ENCODE peak calls at places on chromosomes 11 and 22, in six cellular contexts. B is psoas muscle, H is A549, F is tibial artery, U is colonic mucosa, J is pancreas. T is an unnamed sample.

GRCh38 chr22:30695351-30695762 is 683 bp downstream of the OSBP2 start:
- DNase-seq in H (no peak), U (no peak), B (no peak), F (no peak), J (no peak), T (no peak)

GRCh38 chr22:35135165-35135564 is 69.2 kb downstream of the ISX start:
- DNase-seq in U (no peak), H (no peak), F (no peak), B (no peak), J (no peak), T (no peak)

GRCh38 chr11:134439181-134439580 is 27.1 kb upstream of the B3GAT1 start:
- DNase-seq in U (no peak), J (no peak), H (no peak), F (no peak), B (no peak), T (no peak)

GRCh38 chr22:42646569-42647525 is 2.3 kb downstream of the CYB5R3 start:
- DNase-seq in J (peak; percentile 71), F (no peak), U (peak; percentile 73), H (no peak), B (peak; percentile 76), T (no peak)

GRCh38 chr11:108559904-108560303 is 33.7 kb downstream of the EXPH5 start:
- DNase-seq in B (no peak), H (no peak), J (no peak), F (no peak), U (no peak), T (no peak)

GRCh38 chr22:29700206-29700948 is 19.4 kb upstream of the CABP7 start:
- DNase-seq in J (no peak), U (no peak), F (no peak), H (no peak), B (no peak), T (no peak)

GRCh38 chr11:113926273-113927183 is 21.9 kb downstream of the HTR3B start:
- DNase-seq in B (no peak), F (no peak), U (no peak), H (peak; percentile 16), J (no peak), T (no peak)

GRCh38 chr11:96614101-96614500 is 224.3 kb downstream of the JRKL start:
- DNase-seq in U (no peak), J (no peak), B (no peak), F (no peak), H (no peak), T (no peak)

GRCh38 chr11:78203184-78203583 is 14.5 kb downstream of the USP35 start:
- DNase-seq in U (no peak), H (no peak), B (no peak), J (no peak), F (no peak), T (no peak)

GRCh38 chr22:24117942-24118341 is 63.3 kb upstream of the SUSD2 start:
- DNase-seq in U (no peak), H (no peak), J (no peak), F (no peak), B (no peak), T (no peak)

GRCh38 chr11:46001427-46002049 is 79.1 kb downstream of the LARGE2 start:
- DNase-seq in B (no peak), H (no peak), U (no peak), F (no peak), J (no peak), T (no peak)

GRCh38 chr11:61679893-61680621 is at the start of gene DAGLA:
- DNase-seq in U (peak; percentile 75), F (peak; percentile 53), H (peak; percentile 68), J (peak; percentile 68), B (peak; percentile 82), T (no peak)

GRCh38 chr22:41576877-41577276 is 12.8 kb downstream of the PMM1 start:
- DNase-seq in B (peak; percentile 72), U (peak; percentile 40), H (peak; percentile 72), J (no peak), F (peak; percentile 47), T (no peak)

GRCh38 chr11:8832571-8833260 is 78.3 kb upstream of the AKIP1 start:
- DNase-seq in B (no peak), U (no peak), F (no peak), J (no peak), H (no peak), T (no peak)

GRCh38 chr11:113540416-113541330 is 65.5 kb upstream of the DRD2 start:
- DNase-seq in H (no peak), B (no peak), J (no peak), F (no peak), U (no peak), T (no peak)

GRCh38 chr11:47571895-47572294 is 6.5 kb downstream of the PTPMT1 start:
- DNase-seq in B (no peak), J (no peak), U (no peak), F (no peak), H (no peak), T (no peak)

GRCh38 chr22:24583972-24584790 is 8.7 kb downstream of the LRRC75B start:
- DNase-seq in U (no peak), J (no peak), H (no peak), B (no peak), F (no peak), T (no peak)

GRCh38 chr11:113796663-113797259 is 17.2 kb downstream of the CLDN25 start:
- DNase-seq in B (no peak), U (peak; percentile 24), F (no peak), H (peak; percentile 31), J (peak; percentile 11), T (no peak)

GRCh38 chr11:117459979-117460300 is 132.3 kb downstream of the CEP164 start:
- DNase-seq in H (no peak), B (no peak), F (peak; percentile 33), J (no peak), U (no peak), T (no peak)

GRCh38 chr22:40057652-40058051 is 62.9 kb downstream of the FAM83F start:
- DNase-seq in J (no peak), B (no peak), F (no peak), U (no peak), H (no peak), T (no peak)

GRCh38 chr22:40053460-40053859 is 58.7 kb downstream of the FAM83F start:
- DNase-seq in U (no peak), B (no peak), F (no peak), H (no peak), J (no peak), T (no peak)

GRCh38 chr22:40054486-40054885 is 59.7 kb downstream of the FAM83F start:
- DNase-seq in B (no peak), F (no peak), J (no peak), H (no peak), U (no peak), T (no peak)

GRCh38 chr22:40056163-40056958 is 61.6 kb downstream of the FAM83F start:
- DNase-seq in U (no peak), B (no peak), F (no peak), H (no peak), J (no peak), T (no peak)

GRCh38 chr22:40055143-40055926 is 60.6 kb downstream of the FAM83F start:
- DNase-seq in B (no peak), U (no peak), J (no peak), H (no peak), F (no peak), T (no peak)
- TF ChIP-seq CTCF in B (no peak), U (no peak), J (no peak), H (no peak), F (no peak), T (no peak)

GRCh38 chr11:128894296-128894681 is 3.1 kb downstream of the KCNJ5 start:
- DNase-seq in U (no peak), J (no peak), B (no peak), H (no peak), F (no peak), T (no peak)
- H3K4me3 ChIP-seq in U (no peak overlapping the region), J (no peak overlapping the region), B (no peak overlapping the region), H (no peak overlapping the region), F (no peak overlapping the region), T (no peak overlapping the region)

GRCh38 chr11:44434191-44434590 is 124.3 kb upstream of the ALX4 start:
- DNase-seq in J (no peak), H (no peak), B (no peak), F (no peak), U (no peak), T (no peak)

DNA sequence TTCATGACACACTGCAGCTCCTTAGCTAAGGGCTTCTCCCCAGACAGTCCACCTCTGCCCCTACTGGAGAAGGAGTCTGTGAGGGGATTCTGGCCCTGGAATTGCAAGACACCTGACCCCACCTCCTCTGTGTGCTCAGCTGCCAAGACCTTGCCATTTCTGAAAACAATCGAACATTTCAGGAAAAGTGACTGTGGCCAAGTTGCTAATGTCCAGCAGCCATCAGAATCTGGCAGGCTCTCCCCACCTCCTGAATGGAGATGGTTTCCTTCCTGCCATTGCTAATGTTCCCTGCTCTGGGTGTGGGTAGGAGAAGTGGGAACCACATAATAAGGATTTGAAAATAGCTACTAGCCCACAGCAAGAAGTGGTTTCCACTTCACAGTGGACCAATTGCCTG is 127.2 kb upstream of the ALX4 start:
- DNase-seq in B (no peak), F (no peak), J (no peak), U (no peak), H (no peak), T (no peak)
- TF ChIP-seq CTCF in B (no peak), F (no peak), J (no peak), U (no peak), H (no peak), T (no peak)

GRCh38 chr11:2932850-2933251 is 3.6 kb upstream of the PHLDA2 start:
- DNase-seq in F (no peak), U (peak; percentile 21), J (no peak), H (no peak), B (peak; percentile 46), T (no peak)
- H3K4me3 ChIP-seq in F (no peak overlapping the region), U (no peak overlapping the region), J (no peak overlapping the region), H (no peak overlapping the region), B (no peak overlapping the region), T (no peak overlapping the region)

GRCh38 chr11:132300283-132300682 is 929.9 kb downstream of the NTM start:
- DNase-seq in U (no peak), F (no peak), B (no peak), H (no peak), J (no peak), T (no peak)
- TF ChIP-seq CTCF in U (no peak), F (no peak), B (no peak), H (no peak), J (no peak), T (peak; percentile 47)

GRCh38 chr11:111976614-111977140 is 39.5 kb downstream of the DIXDC1 start:
- DNase-seq in H (no peak), F (peak; percentile 40), J (no peak), B (no peak), U (no peak), T (no peak)
- H3K4me3 ChIP-seq in H (no peak overlapping the region), F (peak overlapping the region; percentile 82), J (peak overlapping the region; percentile 38), B (peak overlapping the region; percentile 89), U (peak overlapping the region; percentile 46), T (peak overlapping the region; percentile 75)

GRCh38 chr11:65853249-65853979 is 4.6 kb downstream of the CFL1 start:
- DNase-seq in H (no peak), U (peak; percentile 40), B (no peak), J (no peak), F (no peak), T (no peak)
- TF ChIP-seq CTCF in H (no peak), U (no peak), B (no peak), J (no peak), F (no peak), T (peak; percentile 9)

GRCh38 chr22:20268350-20269012 is 363 bp upstream of the RTN4R start:
- DNase-seq in H (peak; percentile 44), U (peak; percentile 65), J (peak; percentile 60), B (peak; percentile 73), F (no peak), T (no peak)
- H3K4me3 ChIP-seq in H (peak overlapping the region; percentile 49), U (no peak overlapping the region), J (no peak overlapping the region), B (no peak overlapping the region), F (no peak overlapping the region), T (peak overlapping the region; percentile 16)